ENCODE peak calls at places on chromosomes 4 and X, in six cellular contexts. B is breast epithelium, V is spleen, Y is transverse colon, O is suprapubic skin, W is esophagus muscularis mucosa. C is an unnamed sample. For H3K27me3, the result is how much of the 10 kb centered on the place peaks cover.

GRCh38 chr4:37625499-37625898 is 60.7 kb downstream of the RELL1 start:
- DNase-seq in W (no peak), B (no peak), V (no peak), Y (no peak), O (no peak), C (no peak)

GRCh38 chrX:136310411-136310810 is 9.6 kb downstream of the ADGRG4 start:
- DNase-seq in O (no peak), B (no peak), Y (no peak), V (no peak), W (no peak), C (no peak)

GRCh38 chr4:117154251-117154650 is 68.9 kb upstream of the TRAM1L1 start:
- DNase-seq in Y (no peak), V (no peak), W (no peak), O (peak), B (no peak), C (no peak)

GRCh38 chrX:47179928-47180255 is 13.7 kb upstream of the UBA1 start:
- DNase-seq in V (peak), Y (no peak), O (no peak), B (no peak), W (no peak), C (no peak)

GRCh38 chr4:2583517-2583916 is 47.1 kb downstream of the FAM193A start:
- DNase-seq in B (no peak), W (no peak), Y (no peak), O (no peak), V (no peak), C (no peak)

GRCh38 chrX:48472851-48473717 is 2.9 kb upstream of the FTSJ1 start:
- DNase-seq in O (no peak), W (no peak), B (no peak), Y (no peak), V (no peak), C (no peak)

GRCh38 chr4:141207971-141208370 is 12.7 kb upstream of the ZNF330 start:
- DNase-seq in V (no peak), W (no peak), Y (no peak), B (no peak), O (no peak), C (no peak)

GRCh38 chr4:105808459-105809041 is 86.7 kb upstream of the NPNT start:
- DNase-seq in Y (no peak), V (no peak), B (no peak), W (no peak), O (no peak), C (no peak)

GRCh38 chr4:14908635-14909034 is 93.6 kb upstream of the CPEB2 start:
- DNase-seq in B (no peak), V (no peak), W (no peak), Y (no peak), O (no peak), C (no peak)

GRCh38 chr4:3801931-3802550 is 35.9 kb downstream of the ADRA2C start:
- DNase-seq in W (no peak), V (peak), O (no peak), Y (no peak), B (no peak), C (no peak)

GRCh38 chr4:158446106-158446505 is 75.6 kb upstream of the RXFP1 start:
- DNase-seq in O (no peak), B (no peak), V (no peak), W (no peak), Y (no peak), C (no peak)

GRCh38 chrX:65581661-65582339 is 47.2 kb upstream of the LAS1L start:
- DNase-seq in V (no peak), O (no peak), B (no peak), Y (peak), W (no peak), C (peak)

GRCh38 chr4:76943790-76944189 is 5.8 kb upstream of the SEPTIN11 start:
- DNase-seq in W (no peak), B (no peak), V (no peak), O (no peak), Y (no peak), C (no peak)

GRCh38 chr4:15234585-15235126 is 193.2 kb upstream of the C1QTNF7 start:
- DNase-seq in V (no peak), B (no peak), Y (no peak), W (no peak), O (no peak), C (no peak)

GRCh38 chr4:45453258-45453841 is 670.5 kb downstream of the GABRG1 start:
- DNase-seq in W (no peak), V (no peak), Y (no peak), B (no peak), O (no peak), C (no peak)

GRCh38 chrX:120456973-120457372 is 12.1 kb downstream of the LAMP2 start:
- DNase-seq in B (no peak), W (no peak), V (no peak), O (no peak), Y (no peak), C (no peak)

GRCh38 chr4:158316264-158316663 is 106.0 kb downstream of the TMEM144 start:
- DNase-seq in V (no peak), W (no peak), B (no peak), O (no peak), Y (no peak), C (no peak)

GRCh38 chrX:70096052-70096451 is 33.8 kb downstream of the OTUD6A start:
- DNase-seq in B (no peak), O (no peak), Y (no peak), V (no peak), W (no peak), C (no peak)

GRCh38 chr4:168584321-168584771 is 87.5 kb downstream of the PALLD start:
- DNase-seq in Y (no peak), B (no peak), V (no peak), W (no peak), O (no peak), C (no peak)

GRCh38 chrX:74579597-74580209 is 34.7 kb downstream of the RLIM start:
- DNase-seq in B (no peak), Y (no peak), V (no peak), O (no peak), W (no peak), C (no peak)

GRCh38 chr4:174669278-174669677 is 147.0 kb upstream of the HPGD start:
- DNase-seq in V (no peak), Y (no peak), O (no peak), W (no peak), B (no peak), C (no peak)

GRCh38 chrX:119468930-119469635 is 839 bp downstream of the SLC25A5 start:
- DNase-seq in Y (peak), W (peak), V (peak), B (peak), O (peak), C (peak)

DNA sequence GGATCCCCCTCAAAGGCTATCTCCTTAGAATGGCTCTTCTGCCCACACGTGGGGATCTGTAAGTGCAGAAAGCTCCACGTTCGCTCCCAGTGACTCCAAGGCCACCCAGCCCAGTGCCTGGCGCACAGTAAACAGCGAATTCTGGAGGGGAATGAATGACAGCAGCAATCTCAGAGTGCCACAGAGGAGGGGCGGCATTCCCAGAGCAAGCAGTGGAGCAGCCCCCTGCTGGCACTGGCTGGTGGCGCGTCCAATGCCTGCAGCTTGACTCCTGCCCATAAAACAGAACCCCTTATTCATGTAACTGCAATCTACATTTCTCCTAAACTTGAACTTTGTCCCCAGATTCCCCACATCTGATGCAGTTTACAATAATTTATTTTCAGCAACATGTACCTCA is 6.9 kb upstream of the HELT start:
- DNase-seq in O (peak), V (no peak), Y (no peak), B (no peak), W (no peak), C (no peak)
- H3K27me3 ChIP-seq in O (half or more), V (under half), Y (half or more), B (under half), W (under half), C (half or more)

GRCh38 chr4:211033-211511 is 86.8 kb downstream of the ZNF718 start:
- DNase-seq in V (no peak), B (no peak), Y (no peak), O (no peak), W (no peak), C (no peak)

GRCh38 chr4:213971-214370 is 89.7 kb downstream of the ZNF718 start:
- DNase-seq in V (no peak), W (no peak), Y (no peak), O (no peak), B (no peak), C (no peak)

GRCh38 chr4:217891-218290 is 87.4 kb downstream of the ZNF732 start:
- DNase-seq in B (no peak), V (no peak), Y (no peak), O (no peak), W (no peak), C (no peak)

GRCh38 chr4:212438-213174 is 88.3 kb downstream of the ZNF718 start:
- DNase-seq in Y (peak), B (peak), V (peak), W (no peak), O (peak), C (peak)
- TF ChIP-seq POLR2AphosphoS5 in Y (peak), B (no peak), V (peak), W (peak), O (no peak), C (peak)

GRCh38 chr4:47915378-47915777 is 995 bp upstream of the NFXL1 start:
- DNase-seq in W (no peak), B (no peak), O (no peak), V (no peak), Y (no peak), C (no peak)

GRCh38 chr4:47913328-47913727 is 1.1 kb downstream of the NFXL1 start:
- DNase-seq in O (no peak), V (no peak), W (no peak), B (no peak), Y (no peak), C (no peak)

GRCh38 chr4:47913858-47914218 is 545 bp downstream of the NFXL1 start:
- DNase-seq in B (no peak), W (no peak), Y (peak), V (peak), O (peak), C (peak)

GRCh38 chr4:47914926-47915237 is 499 bp upstream of the NFXL1 start:
- DNase-seq in Y (no peak), W (no peak), O (no peak), V (no peak), B (no peak), C (no peak)

GRCh38 chr4:47914219-47914925 is at the start of gene NFXL1:
- DNase-seq in Y (peak), B (peak), O (peak), W (peak), V (peak), C (peak)
- TF ChIP-seq POLR2A in Y (peak), B (peak), O (peak), W (peak), V (no peak), C (no peak)

DNA sequence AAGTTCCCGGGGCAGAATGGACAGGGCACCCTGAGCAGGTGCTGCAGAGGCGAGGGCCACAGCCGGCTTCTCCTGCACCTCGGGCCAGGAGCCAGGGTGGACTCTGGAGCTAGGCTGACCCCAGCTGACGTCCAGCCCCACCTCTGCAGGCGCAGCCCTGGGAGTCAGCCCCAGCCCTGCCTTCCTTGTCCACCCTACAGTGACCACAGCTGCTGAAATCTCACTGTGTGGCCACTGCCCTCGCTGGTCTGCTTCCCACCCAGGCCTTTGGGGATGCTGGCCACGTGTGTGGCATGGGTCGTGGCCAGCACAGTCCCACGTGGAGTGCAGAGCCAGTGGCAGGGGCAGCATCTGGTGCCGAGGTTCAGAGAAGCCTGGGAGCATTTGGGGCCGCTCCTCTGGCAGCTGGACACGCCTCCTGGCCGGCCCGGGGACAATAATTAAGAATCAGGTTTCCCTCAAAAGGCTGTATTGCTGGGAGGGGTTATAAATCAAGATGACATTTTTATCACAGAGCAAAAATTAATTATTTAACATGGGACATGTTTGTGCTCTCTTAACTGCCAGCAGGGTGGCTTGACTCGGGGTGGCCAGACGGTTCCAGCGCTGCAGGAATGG is 92.2 kb downstream of the HMX1 start:
- DNase-seq in Y (no peak), O (no peak), B (no peak), W (no peak), V (no peak), C (no peak)
- H3K27me3 ChIP-seq in Y (under half), O (under half), B (under half), W (under half), V (under half), C (under half)

DNA sequence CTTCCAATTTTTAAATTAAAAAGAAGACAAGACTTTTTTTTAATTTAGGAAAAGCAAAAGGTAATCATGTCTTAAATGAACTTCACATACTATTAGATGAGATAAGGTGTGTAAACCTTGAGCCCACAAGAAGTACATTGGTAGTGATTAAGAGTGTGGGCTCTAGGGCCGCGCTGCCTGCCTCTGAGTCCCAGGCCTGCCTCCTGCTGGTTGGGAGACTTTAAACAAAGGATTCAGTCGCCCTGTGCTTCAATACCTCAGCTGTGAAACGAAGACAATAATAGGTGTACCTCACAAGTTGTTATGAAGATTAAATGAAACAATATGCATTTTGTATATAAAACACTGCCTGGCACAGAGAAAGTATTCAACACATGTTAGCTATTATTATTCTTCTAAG is 95.9 kb upstream of the MYOZ2 start:
- DNase-seq in B (no peak), Y (no peak), W (no peak), O (no peak), V (no peak), C (no peak)
- TF ChIP-seq POLR2AphosphoS5 in B (no peak), Y (no peak), W (peak), O (no peak), V (no peak), C (no peak)

C was measured in stomach.